ENCODE peak calls at places on chromosomes 2 and 18, in four cellular contexts. P is A673, I is lower lobe of right lung, Q is right lobe of liver. T is an unnamed sample.
A peak's percentile ranks its signal among the peaks of the same experiment; 100 is the strongest.

GRCh38 chr18:8794133-8794986 is 89.0 kb downstream of the MTCL1 start:
- DNase-seq in P (no peak), I (no peak), Q (no peak), T (peak; percentile 66)

GRCh38 chr2:174992886-174993285 is 12.3 kb downstream of the CHN1 start:
- DNase-seq in P (no peak), I (no peak), Q (no peak), T (no peak)

GRCh38 chr18:31931163-31931885 is 11.6 kb downstream of the TRAPPC8 start:
- DNase-seq in P (peak; percentile 91), I (no peak), Q (no peak), T (no peak)

GRCh38 chr2:190149942-190150341 is 87.4 kb upstream of the MSTN start:
- DNase-seq in P (no peak), I (no peak), Q (no peak), T (no peak)

GRCh38 chr18:24200494-24200893 is 61.6 kb downstream of the CABYR start:
- DNase-seq in P (no peak), I (no peak), Q (no peak), T (no peak)

GRCh38 chr2:215535726-215536125 is 99.9 kb upstream of the FN1 start:
- DNase-seq in P (no peak), I (no peak), Q (no peak), T (no peak)

GRCh38 chr2:194992648-194993047 is 664.4 kb upstream of the SLC39A10 start:
- DNase-seq in P (no peak), I (no peak), Q (no peak), T (no peak)

GRCh38 chr2:197706839-197707207 is 1.7 kb downstream of the MARS2 start:
- DNase-seq in P (no peak), I (no peak), Q (no peak), T (no peak)

GRCh38 chr2:175207741-175208438 is 26.4 kb upstream of the ATP5MC3 start:
- DNase-seq in P (no peak), I (no peak), Q (peak; percentile 49), T (no peak)

GRCh38 chr2:103232882-103233281 is 471.1 kb downstream of the TMEM182 start:
- DNase-seq in P (no peak), I (no peak), Q (no peak), T (no peak)

GRCh38 chr2:174492963-174493431 is 6.2 kb upstream of the GPR155 start:
- DNase-seq in P (no peak), I (no peak), Q (no peak), T (peak; percentile 74)

GRCh38 chr18:68854786-68855391 is 57.0 kb downstream of the CCDC102B start:
- DNase-seq in P (no peak), I (no peak), Q (no peak), T (no peak)

DNA sequence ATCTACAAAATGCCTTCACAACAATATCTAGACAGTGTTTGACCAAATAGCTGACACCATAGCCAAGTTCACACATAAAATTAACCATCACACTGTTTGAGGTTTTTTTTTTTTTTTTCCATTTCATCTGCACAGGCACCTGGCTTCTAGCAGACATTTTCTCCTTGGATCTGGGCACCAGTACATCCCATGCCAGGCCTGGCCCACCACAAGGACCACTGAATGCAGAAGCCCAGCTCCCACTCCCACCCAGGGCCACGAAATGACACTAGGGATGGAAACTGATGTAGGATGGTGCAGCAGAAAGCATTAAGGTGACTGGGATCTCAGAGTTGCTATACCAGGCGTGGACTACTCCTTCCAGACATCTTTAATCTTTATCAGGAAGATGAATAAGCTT is 13.0 kb downstream of the TMSB10 start:
- DNase-seq in P (no peak), I (no peak), Q (no peak), T (no peak)
- H3K27ac ChIP-seq in P (peak overlapping the region; percentile 93), I (peak overlapping the region; percentile 86), Q (no peak overlapping the region), T (no peak overlapping the region)

GRCh38 chr18:7658701-7659100 is 91.6 kb downstream of the PTPRM start:
- DNase-seq in P (no peak), I (no peak), Q (no peak), T (no peak)

GRCh38 chr18:7666195-7666776 is 99.2 kb downstream of the PTPRM start:
- DNase-seq in P (no peak), I (no peak), Q (no peak), T (no peak)

GRCh38 chr18:7664024-7664312 is 96.9 kb downstream of the PTPRM start:
- DNase-seq in P (no peak), I (no peak), Q (no peak), T (no peak)

GRCh38 chr18:7663305-7664023 is 96.3 kb downstream of the PTPRM start:
- DNase-seq in P (no peak), I (no peak), Q (no peak), T (no peak)

GRCh38 chr18:7662866-7663265 is 95.8 kb downstream of the PTPRM start:
- DNase-seq in P (no peak), I (no peak), Q (no peak), T (no peak)
- H3K4me1 ChIP-seq in P (no peaks in the 10 kb centered on the region), I (peaks cover 2% of the 10 kb centered on the region), Q (no peaks in the 10 kb centered on the region), T (no peaks in the 10 kb centered on the region)

DNA sequence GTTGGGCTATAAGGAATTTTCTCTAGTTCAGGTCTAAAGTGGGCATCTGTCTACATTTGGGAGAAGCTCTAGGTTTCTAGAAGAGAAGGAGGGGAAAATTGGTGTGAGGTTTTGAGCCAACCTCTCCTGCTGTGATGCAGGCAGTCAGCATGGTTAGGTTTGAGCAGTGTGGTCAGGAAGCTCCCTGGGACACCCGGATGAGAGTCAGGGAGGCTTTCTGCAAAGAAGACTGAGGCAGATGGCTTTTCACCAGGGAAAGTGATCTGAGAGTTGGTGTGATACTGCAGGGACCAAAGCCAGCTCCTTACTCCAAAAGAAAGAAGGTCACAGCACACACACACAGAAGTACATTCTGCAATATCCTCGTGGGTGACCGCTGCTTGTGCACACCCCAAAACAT is 75.8 kb upstream of the BCL11A start:
- DNase-seq in P (no peak), I (no peak), Q (no peak), T (no peak)
- TF ChIP-seq CTCF in P (no peak), I (no peak), Q (no peak), T (no peak)

DNA sequence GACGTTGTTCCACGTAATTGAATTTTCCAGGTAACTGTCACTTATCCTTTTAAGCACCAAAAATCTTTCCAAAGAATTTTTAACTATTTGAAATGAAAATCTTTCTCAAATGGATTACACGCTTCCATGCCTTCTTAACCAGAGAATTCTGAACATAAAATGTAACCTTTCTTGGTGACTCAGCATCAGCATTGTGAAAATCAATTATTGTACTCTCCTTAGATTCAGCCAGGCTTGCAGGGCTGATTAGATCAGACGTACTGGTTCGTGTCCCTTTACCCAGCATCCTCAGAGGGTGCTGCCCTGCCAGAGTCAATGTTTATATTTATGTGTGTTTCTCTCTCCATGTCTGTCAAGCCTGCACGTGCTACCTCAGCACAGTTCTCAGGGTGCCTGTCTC is 623.9 kb downstream of the CNTNAP5 start:
- DNase-seq in P (no peak), I (no peak), Q (no peak), T (no peak)
- H3K27ac ChIP-seq in P (no peak overlapping the region), I (no peak overlapping the region), Q (no peak overlapping the region), T (no peak overlapping the region)

GRCh38 chr18:57771626-57772025 is 31.5 kb downstream of the ATP8B1 start:
- DNase-seq in P (no peak), I (no peak), Q (no peak), T (no peak)
- H3K4me1 ChIP-seq in P (peaks cover 92% of the 10 kb centered on the region), I (peaks cover 68% of the 10 kb centered on the region), Q (no peaks in the 10 kb centered on the region), T (peaks cover 52% of the 10 kb centered on the region)

GRCh38 chr2:163471947-163472346 is 263.9 kb downstream of the FIGN start:
- DNase-seq in P (peak; percentile 1), I (no peak), Q (no peak), T (no peak)
- TF ChIP-seq CTCF in P (no peak), I (no peak), Q (peak; percentile 49), T (no peak)

GRCh38 chr2:70133127-70133452 is 45.8 kb downstream of the PCBP1 start:
- DNase-seq in P (no peak), I (no peak), Q (no peak), T (no peak)
- H3K27ac ChIP-seq in P (peak overlapping the region; percentile 93), I (peak overlapping the region; percentile 91), Q (peak overlapping the region; percentile 95), T (peak overlapping the region; percentile 89)

GRCh38 chr2:214135966-214136365 is 274.9 kb upstream of the VWC2L start:
- DNase-seq in P (no peak), I (no peak), Q (no peak), T (no peak)
- H3K4me1 ChIP-seq in P (no peaks in the 10 kb centered on the region), I (no peaks in the 10 kb centered on the region), Q (no peaks in the 10 kb centered on the region), T (no peaks in the 10 kb centered on the region)

T was measured in Peyer's patch.